ENCODE peak calls at places on chromosome 22, in six cellular contexts. W, U, K, B, S and Y are unnamed samples.

GRCh38 chr22:46220921-46221320 is 29.2 kb downstream of the CDPF1 start:
- DNase-seq in W (no peak), U (no peak), K (peak), B (no peak), S (no peak), Y (peak)

GRCh38 chr22:47495102-47495501 is 732.7 kb downstream of the TBC1D22A start:
- DNase-seq in W (no peak), U (no peak), K (no peak), B (no peak), S (no peak), Y (no peak)

GRCh38 chr22:17486313-17486712 is 77.0 kb upstream of the SLC25A18 start:
- DNase-seq in W (no peak), U (no peak), K (no peak), B (no peak), S (no peak), Y (no peak)

GRCh38 chr22:44341431-44342346 is 28.9 kb upstream of the SHISAL1 start:
- DNase-seq in W (no peak), U (peak), K (peak), B (peak), S (peak), Y (no peak)

GRCh38 chr22:25659413-25659812 is 82.6 kb upstream of the MYO18B start:
- DNase-seq in W (no peak), U (no peak), K (no peak), B (no peak), S (no peak), Y (no peak)

GRCh38 chr22:17606472-17606871 is 22.1 kb downstream of the ATP6V1E1 start:
- DNase-seq in W (no peak), U (peak), K (peak), B (no peak), S (no peak), Y (no peak)

GRCh38 chr22:31631381-31631780 is 30.6 kb downstream of the PISD start:
- DNase-seq in W (no peak), U (no peak), K (no peak), B (no peak), S (no peak), Y (no peak)

GRCh38 chr22:46752286-46752685 is 10.2 kb upstream of the TBC1D22A start:
- DNase-seq in W (no peak), U (no peak), K (no peak), B (no peak), S (no peak), Y (no peak)

GRCh38 chr22:45284705-45285305 is at the start of gene UPK3A:
- DNase-seq in W (peak), U (no peak), K (no peak), B (peak), S (peak), Y (peak)

GRCh38 chr22:46879083-46879482 is 116.6 kb downstream of the TBC1D22A start:
- DNase-seq in W (no peak), U (no peak), K (peak), B (no peak), S (no peak), Y (no peak)

GRCh38 chr22:27133951-27134664 is 476.7 kb downstream of the MIAT start:
- DNase-seq in W (no peak), U (no peak), K (peak), B (peak), S (no peak), Y (peak)

GRCh38 chr22:20524004-20524481 is 16.6 kb downstream of the MED15 start:
- DNase-seq in W (no peak), U (no peak), K (peak), B (no peak), S (no peak), Y (peak)

GRCh38 chr22:25759825-25760231 is 17.8 kb downstream of the MYO18B start:
- DNase-seq in W (no peak), U (peak), K (peak), B (no peak), S (no peak), Y (peak)

GRCh38 chr22:47163481-47163875 is 401.0 kb downstream of the TBC1D22A start:
- DNase-seq in W (no peak), U (no peak), K (no peak), B (no peak), S (no peak), Y (no peak)

GRCh38 chr22:39688186-39688768 is 117.7 kb downstream of the CACNA1I start:
- DNase-seq in W (no peak), U (no peak), K (no peak), B (no peak), S (no peak), Y (no peak)

GRCh38 chr22:17087176-17088131 is 2.7 kb downstream of the IL17RA start:
- DNase-seq in W (no peak), U (peak), K (peak), B (no peak), S (no peak), Y (no peak)

GRCh38 chr22:47060718-47061117 is 298.3 kb downstream of the TBC1D22A start:
- DNase-seq in W (no peak), U (no peak), K (no peak), B (no peak), S (no peak), Y (no peak)

GRCh38 chr22:19122752-19123492 is 710 bp upstream of the DGCR2 start:
- DNase-seq in W (no peak), U (no peak), K (peak), B (no peak), S (peak), Y (no peak)

GRCh38 chr22:27223317-27224177 is 566.2 kb downstream of the MIAT start:
- DNase-seq in W (no peak), U (peak), K (peak), B (peak), S (no peak), Y (peak)

GRCh38 chr22:39249081-39249704 is 4.4 kb upstream of the PDGFB start:
- DNase-seq in W (no peak), U (no peak), K (no peak), B (no peak), S (no peak), Y (no peak)

GRCh38 chr22:43831561-43832392 is 19.7 kb upstream of the EFCAB6 start:
- DNase-seq in W (no peak), U (no peak), K (no peak), B (no peak), S (no peak), Y (no peak)

GRCh38 chr22:27677895-27678458 is 123.6 kb downstream of the MN1 start:
- DNase-seq in W (no peak), U (no peak), K (no peak), B (peak), S (no peak), Y (no peak)

GRCh38 chr22:49013707-49014106 is 814.0 kb downstream of the BRD1 start:
- DNase-seq in W (no peak), U (no peak), K (no peak), B (no peak), S (no peak), Y (no peak)

GRCh38 chr22:20530368-20531153 is 23.2 kb downstream of the MED15 start:
- DNase-seq in W (no peak), U (no peak), K (peak), B (no peak), S (no peak), Y (peak)

DNA sequence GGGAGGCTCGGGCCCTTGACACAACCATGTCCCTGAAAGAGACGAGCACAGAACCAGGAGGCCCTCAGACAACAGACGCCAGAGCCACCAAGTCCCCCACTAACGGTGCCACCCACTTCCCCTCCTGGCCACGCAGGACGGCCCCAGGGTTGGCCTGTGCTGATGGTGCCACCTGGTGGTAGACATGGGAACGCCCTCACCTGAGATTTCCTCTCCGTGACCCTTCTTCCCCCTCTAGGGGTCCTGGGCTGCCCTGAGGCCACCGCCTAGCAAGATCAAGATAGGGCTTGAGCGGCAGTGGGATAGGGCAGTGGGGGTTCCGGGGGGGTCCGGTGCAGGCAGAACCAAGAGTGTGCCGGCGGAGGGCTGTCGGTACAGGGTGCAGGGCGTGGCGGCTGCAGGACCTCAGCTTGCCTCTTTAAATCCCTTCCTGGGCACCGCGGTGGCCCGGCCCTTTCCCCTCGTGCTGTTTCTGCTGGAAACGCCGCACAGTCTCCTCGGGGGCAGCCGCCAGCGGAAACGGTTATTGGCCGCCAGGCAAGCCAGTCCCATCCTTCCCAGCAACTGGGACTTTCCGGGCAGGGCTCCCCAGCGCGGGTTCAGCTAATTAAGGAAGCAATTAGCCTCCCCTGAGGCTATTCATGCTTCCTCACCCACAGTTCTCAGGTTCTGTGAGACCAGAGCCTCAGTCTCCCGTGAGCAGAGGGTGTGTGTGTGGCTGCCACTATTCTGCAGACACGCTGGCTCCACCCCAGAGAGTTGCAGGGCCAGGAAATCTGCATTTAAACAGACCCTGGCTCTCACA is 5.5 kb upstream of the NFAM1 start:
- DNase-seq in W (peak), U (no peak), K (peak), B (peak), S (peak), Y (peak)
- H3K4me3 ChIP-seq in W (peak), U (peak), K (peak), B (peak), S (peak), Y (peak)

DNA sequence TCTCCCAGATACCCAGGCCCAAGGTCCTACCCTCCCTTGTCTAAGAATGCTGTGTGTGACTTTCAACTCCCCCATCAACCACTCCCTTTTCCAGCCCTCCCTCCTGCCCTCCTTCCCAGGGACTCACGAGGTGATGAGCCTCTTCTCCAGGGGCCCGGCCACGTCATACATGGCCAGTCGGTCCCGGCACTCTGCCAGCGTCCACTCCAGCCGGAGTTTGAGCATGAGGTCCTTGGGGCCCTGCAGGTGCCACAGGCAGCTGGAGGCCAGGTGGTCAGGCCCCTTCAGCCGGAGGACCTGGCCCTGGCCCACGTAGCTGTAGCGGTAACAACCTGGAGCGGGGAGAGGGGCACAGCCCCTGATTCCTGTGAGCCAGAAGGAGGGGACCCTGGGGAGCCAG is 20.1 kb downstream of the TMPRSS6 start:
- DNase-seq in W (no peak), U (no peak), K (peak), B (no peak), S (no peak), Y (no peak)
- TF ChIP-seq CTCF in W (no peak), U (no peak), K (no peak), B (no peak), S (no peak), Y (no peak)

GRCh38 chr22:30246962-30247376 is 410 bp upstream of the LIF start:
- DNase-seq in W (peak), U (no peak), K (no peak), B (no peak), S (no peak), Y (no peak)
- H3K4me3 ChIP-seq in W (peak), U (peak), K (peak), B (no peak), S (no peak), Y (no peak)

DNA sequence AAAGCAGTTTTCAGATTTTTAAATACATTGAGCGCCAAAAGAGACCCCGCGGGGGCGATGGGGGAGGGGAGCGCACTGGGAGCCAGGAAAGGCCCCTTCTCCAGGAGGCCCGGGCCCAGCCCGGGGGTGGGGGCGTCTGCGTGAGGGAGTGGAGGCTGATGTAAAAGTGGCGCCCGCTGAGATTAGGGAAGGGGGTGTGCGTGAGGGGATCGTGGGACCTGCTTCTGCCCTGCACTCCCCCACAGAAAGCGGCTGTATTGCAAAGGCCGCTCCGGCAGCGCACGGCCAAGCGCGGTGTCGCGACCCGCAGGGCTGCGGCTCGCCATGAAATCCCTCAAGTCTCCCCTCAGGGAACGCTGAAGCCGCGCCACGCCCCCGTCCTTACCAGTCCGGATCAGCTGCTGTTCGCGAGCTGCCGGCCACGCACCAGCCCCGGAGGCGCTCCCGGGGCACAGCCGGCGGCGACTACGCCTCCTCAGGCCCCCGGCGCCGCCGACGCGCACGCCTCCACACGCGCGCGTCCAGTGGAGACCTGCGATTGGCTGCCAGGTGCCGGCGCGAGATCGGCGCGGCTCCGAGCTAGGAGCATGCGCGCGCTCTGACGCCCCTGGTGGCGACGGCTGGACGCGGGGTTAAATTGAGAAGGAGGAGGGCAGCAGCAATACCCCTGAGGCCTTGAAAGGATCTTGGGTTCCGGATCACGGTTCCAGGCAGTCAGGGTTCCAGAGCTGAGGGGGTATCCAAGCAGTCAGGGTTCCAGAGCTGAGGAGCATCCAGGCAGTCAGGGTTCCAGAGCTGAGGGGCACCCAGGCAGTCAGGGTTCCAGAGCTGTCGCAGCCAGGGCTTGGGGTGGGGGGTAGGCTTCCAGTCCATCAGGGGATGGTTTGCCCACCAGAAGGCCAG is at the start of gene ZNF280B:
- DNase-seq in W (peak), U (peak), K (peak), B (peak), S (peak), Y (peak)
- TF ChIP-seq CTCF in W (peak), U (peak), K (peak), B (no peak), S (peak), Y (peak)

GRCh38 chr22:33221566-33221965 is 163.4 kb upstream of the SYN3 start:
- DNase-seq in W (no peak), U (no peak), K (no peak), B (no peak), S (no peak), Y (no peak)
- H3K4me3 ChIP-seq in W (no peak), U (no peak), K (no peak), B (no peak), S (no peak), Y (no peak)

GRCh38 chr22:50700387-50701075 is 27.9 kb downstream of the SHANK3 start:
- DNase-seq in W (no peak), U (no peak), K (no peak), B (no peak), S (no peak), Y (no peak)

GRCh38 chr22:50699001-50699753 is 26.6 kb downstream of the SHANK3 start:
- DNase-seq in W (no peak), U (no peak), K (no peak), B (no peak), S (no peak), Y (no peak)

GRCh38 chr22:50701076-50701419 is 28.4 kb downstream of the SHANK3 start:
- DNase-seq in W (no peak), U (no peak), K (no peak), B (no peak), S (no peak), Y (no peak)

GRCh38 chr22:50698546-50698945 is 25.9 kb downstream of the SHANK3 start:
- DNase-seq in W (no peak), U (no peak), K (no peak), B (no peak), S (no peak), Y (no peak)

GRCh38 chr22:50699754-50700386 is 27.2 kb downstream of the SHANK3 start:
- DNase-seq in W (no peak), U (no peak), K (no peak), B (no peak), S (peak), Y (no peak)
- TF ChIP-seq CTCF in W (no peak), U (peak), K (no peak), B (no peak), S (peak), Y (peak)

DNA sequence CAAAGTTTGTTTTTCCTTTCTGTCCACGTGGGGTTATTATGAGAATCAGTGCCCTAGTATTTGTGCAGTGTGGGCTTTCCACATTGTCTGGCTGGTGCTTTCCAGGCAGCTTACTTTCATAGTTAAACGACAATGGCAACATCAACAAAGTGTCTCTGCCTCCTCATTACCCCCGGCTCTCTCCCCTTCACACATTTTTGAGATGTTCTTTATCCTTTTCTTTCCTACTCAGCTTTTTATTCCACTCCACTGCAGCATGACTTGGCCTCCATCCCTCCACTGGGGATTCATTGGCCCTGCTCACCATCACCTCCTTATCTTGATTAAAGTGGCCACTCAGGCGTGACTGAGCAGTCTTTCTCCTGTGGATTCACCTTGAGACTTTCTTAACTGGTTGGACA is 19.1 kb downstream of the SPECC1L start:
- DNase-seq in W (no peak), U (no peak), K (no peak), B (no peak), S (no peak), Y (no peak)
- H3K4me3 ChIP-seq in W (no peak), U (no peak), K (no peak), B (no peak), S (no peak), Y (no peak)